ENCODE peak calls at places on chromosomes 1 and 21, in ten cellular contexts. S, J, P, H, Y, R, Q, X, E and T are unnamed samples. For H3K4me1, the result is how much of the 10 kb centered on the place peaks cover.

GRCh38 chr1:45543599-45544417 is 6.8 kb upstream of the AKR1A1 start:
- DNase-seq in S (peak), J (no peak), P (peak), H (peak), Y (peak), R (peak), Q (no peak), X (no peak), E (peak), T (peak)

GRCh38 chr1:180229483-180230415 is at the start of gene LHX4:
- DNase-seq in S (no peak), J (no peak), P (peak), H (peak), Y (peak), R (no peak), Q (peak), X (peak), E (no peak), T (peak)

GRCh38 chr1:175169305-175170018 is 23.1 kb downstream of the KIAA0040 start:
- DNase-seq in S (no peak), J (no peak), P (peak), H (no peak), Y (no peak), R (no peak), Q (no peak), X (no peak), E (no peak), T (no peak)

GRCh38 chr1:157287462-157287861 is 149.3 kb upstream of the ETV3 start:
- DNase-seq in S (no peak), J (no peak), P (no peak), H (no peak), Y (no peak), R (no peak), Q (peak), X (no peak), E (no peak), T (no peak)

GRCh38 chr1:186760426-186760825 is 68.3 kb upstream of the PLA2G4A start:
- DNase-seq in S (no peak), J (no peak), P (no peak), H (no peak), Y (no peak), R (no peak), Q (no peak), X (no peak), E (no peak), T (no peak)

GRCh38 chr21:38958940-38959685 is 153.4 kb downstream of the ETS2 start:
- DNase-seq in S (no peak), J (no peak), P (peak), H (peak), Y (peak), R (no peak), Q (no peak), X (no peak), E (peak), T (no peak)

GRCh38 chr1:94617139-94617805 is 75.7 kb upstream of the F3 start:
- DNase-seq in S (no peak), J (no peak), P (no peak), H (no peak), Y (no peak), R (no peak), Q (no peak), X (no peak), E (no peak), T (no peak)

GRCh38 chr1:10734900-10735602 is 61.4 kb downstream of the CASZ1 start:
- DNase-seq in S (no peak), J (no peak), P (no peak), H (no peak), Y (no peak), R (no peak), Q (no peak), X (no peak), E (peak), T (no peak)

GRCh38 chr1:88876573-88877335 is 14.6 kb downstream of the GTF2B start:
- DNase-seq in S (no peak), J (no peak), P (no peak), H (no peak), Y (no peak), R (no peak), Q (no peak), X (no peak), E (no peak), T (no peak)

GRCh38 chr1:12053752-12054548 is 9.2 kb upstream of the TNFRSF8 start:
- DNase-seq in S (no peak), J (no peak), P (no peak), H (no peak), Y (no peak), R (no peak), Q (no peak), X (no peak), E (no peak), T (no peak)

GRCh38 chr21:29144736-29145353 is 14.4 kb downstream of the MAP3K7CL start:
- DNase-seq in S (no peak), J (no peak), P (no peak), H (no peak), Y (no peak), R (no peak), Q (no peak), X (no peak), E (no peak), T (no peak)

GRCh38 chr1:178881950-178882349 is 11.1 kb upstream of the ANGPTL1 start:
- DNase-seq in S (no peak), J (no peak), P (no peak), H (no peak), Y (no peak), R (no peak), Q (no peak), X (no peak), E (no peak), T (no peak)

GRCh38 chr1:91071838-91072237 is 50.0 kb upstream of the ZNF644 start:
- DNase-seq in S (no peak), J (no peak), P (no peak), H (no peak), Y (no peak), R (no peak), Q (no peak), X (no peak), E (no peak), T (no peak)

GRCh38 chr1:153217744-153218416 is 496 bp downstream of the PRR9 start:
- DNase-seq in S (no peak), J (no peak), P (no peak), H (no peak), Y (no peak), R (no peak), Q (no peak), X (no peak), E (no peak), T (no peak)

GRCh38 chr1:243294723-243295121 is 38.9 kb downstream of the SDCCAG8 start:
- DNase-seq in S (no peak), J (no peak), P (peak), H (no peak), Y (no peak), R (no peak), Q (no peak), X (no peak), E (no peak), T (no peak)

GRCh38 chr1:21921100-21921875 is 15.8 kb downstream of the HSPG2 start:
- DNase-seq in S (no peak), J (no peak), P (no peak), H (no peak), Y (peak), R (no peak), Q (no peak), X (no peak), E (peak), T (no peak)

GRCh38 chr1:177065430-177065829 is 99.1 kb downstream of the ASTN1 start:
- DNase-seq in S (no peak), J (no peak), P (no peak), H (no peak), Y (no peak), R (no peak), Q (no peak), X (no peak), E (no peak), T (no peak)

GRCh38 chr1:3762873-3763228 is 9.7 kb upstream of the SMIM1 start:
- DNase-seq in S (no peak), J (no peak), P (no peak), H (no peak), Y (no peak), R (no peak), Q (no peak), X (no peak), E (no peak), T (no peak)

GRCh38 chr1:3762151-3762872 is 10.1 kb downstream of the CCDC27 start:
- DNase-seq in S (peak), J (no peak), P (no peak), H (no peak), Y (no peak), R (no peak), Q (no peak), X (no peak), E (no peak), T (no peak)

GRCh38 chr1:3759800-3760199 is 7.5 kb downstream of the CCDC27 start:
- DNase-seq in S (no peak), J (no peak), P (no peak), H (no peak), Y (no peak), R (no peak), Q (no peak), X (no peak), E (no peak), T (no peak)

GRCh38 chr1:3763351-3764125 is 9.0 kb upstream of the SMIM1 start:
- DNase-seq in S (peak), J (no peak), P (no peak), H (no peak), Y (no peak), R (no peak), Q (no peak), X (no peak), E (no peak), T (no peak)

GRCh38 chr1:3761296-3762010 is 9.2 kb downstream of the CCDC27 start:
- DNase-seq in S (no peak), J (no peak), P (no peak), H (no peak), Y (no peak), R (no peak), Q (no peak), X (no peak), E (no peak), T (no peak)
- H3K27ac ChIP-seq in S (no peak), J (no peak), P (no peak), H (no peak), Y (no peak), R (no peak), Q (no peak), X (no peak), E (no peak), T (no peak)

GRCh38 chr1:226125831-226126230 is 60.7 kb downstream of the ACBD3 start:
- DNase-seq in S (no peak), J (no peak), P (no peak), H (no peak), Y (peak), R (no peak), Q (no peak), X (peak), E (no peak), T (no peak)

GRCh38 chr1:226128487-226129075 is 58.0 kb downstream of the ACBD3 start:
- DNase-seq in S (no peak), J (no peak), P (peak), H (no peak), Y (peak), R (no peak), Q (no peak), X (peak), E (no peak), T (no peak)

GRCh38 chr1:226125097-226125630 is 61.4 kb downstream of the ACBD3 start:
- DNase-seq in S (peak), J (peak), P (peak), H (peak), Y (peak), R (peak), Q (peak), X (peak), E (peak), T (peak)

GRCh38 chr1:226129230-226129629 is 57.3 kb downstream of the ACBD3 start:
- DNase-seq in S (no peak), J (no peak), P (no peak), H (no peak), Y (no peak), R (no peak), Q (no peak), X (peak), E (no peak), T (no peak)

DNA sequence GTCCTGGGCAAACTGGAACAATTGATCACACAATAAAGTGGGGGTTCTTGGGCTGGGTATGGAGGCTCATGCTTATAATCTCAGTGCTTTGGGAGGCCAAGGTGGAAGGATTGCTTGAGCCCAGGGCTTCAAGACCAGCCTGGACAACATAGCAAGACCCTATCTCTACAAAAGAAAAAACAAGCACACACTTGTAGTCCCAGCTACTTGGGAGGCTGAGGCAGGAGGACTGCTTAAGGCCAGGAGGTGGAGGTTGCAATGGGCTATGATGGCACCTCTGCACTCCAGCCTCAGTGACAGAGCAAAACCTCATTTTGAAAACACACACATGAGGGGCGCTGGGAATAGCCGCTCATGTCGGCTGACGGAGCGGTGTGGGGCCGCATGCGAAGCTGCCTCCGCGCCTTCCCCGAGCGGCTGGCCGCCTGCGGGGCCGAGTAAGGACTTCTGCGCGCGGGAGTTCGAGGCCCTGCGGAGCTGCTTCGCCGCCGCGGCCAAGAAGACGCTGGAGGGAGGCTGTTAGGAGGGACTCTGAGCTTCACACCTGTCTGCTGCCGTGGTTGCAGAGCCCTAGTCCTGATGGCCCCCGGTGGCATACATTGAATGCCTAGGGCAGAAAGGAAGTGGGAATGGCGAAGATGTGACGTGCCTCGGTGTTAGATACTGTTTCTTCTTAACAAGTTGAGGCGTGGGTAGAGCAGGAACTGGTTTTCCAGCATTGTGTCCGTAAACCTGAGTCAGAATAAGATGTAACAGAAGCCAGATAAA is 59.5 kb downstream of the ACBD3 start:
- DNase-seq in S (no peak), J (no peak), P (no peak), H (no peak), Y (peak), R (no peak), Q (no peak), X (peak), E (no peak), T (no peak)
- H3K4me3 ChIP-seq in S (no peak), J (no peak), P (no peak), H (no peak), Y (no peak), R (no peak), Q (no peak), X (no peak), E (no peak), T (peak)

DNA sequence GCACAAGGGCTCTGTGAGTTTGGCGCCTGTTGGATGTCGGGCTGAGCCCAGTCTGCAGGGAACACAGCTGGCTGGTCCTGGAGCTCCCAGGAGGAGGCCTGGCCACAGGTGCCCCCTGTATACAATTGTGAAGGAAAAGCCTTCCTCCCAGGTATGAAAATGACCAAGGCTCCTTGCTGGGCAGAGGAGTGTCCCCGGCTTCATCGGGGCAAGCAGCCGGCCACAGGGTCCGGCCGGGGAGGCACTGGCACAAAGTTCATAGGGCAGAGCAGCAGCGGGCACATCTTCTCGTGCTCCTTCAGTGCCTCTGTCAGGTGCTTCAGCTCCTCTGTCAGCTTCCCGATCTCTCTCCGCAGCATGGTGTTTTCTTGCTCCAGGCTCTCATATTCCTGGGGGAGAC is 13.0 kb downstream of the BATF3 start:
- DNase-seq in S (no peak), J (no peak), P (no peak), H (no peak), Y (no peak), R (no peak), Q (no peak), X (no peak), E (no peak), T (no peak)
- H3K4me1 ChIP-seq in S (under half), J (under half), P (under half), H (under half), Y (under half), R (under half), Q (under half), X (under half), E (under half), T (under half)

GRCh38 chr1:59105548-59106507 is 191.1 kb upstream of the FGGY start:
- DNase-seq in S (peak), J (no peak), P (no peak), H (no peak), Y (no peak), R (no peak), Q (no peak), X (no peak), E (peak), T (no peak)

GRCh38 chr1:59103457-59103856 is 193.4 kb upstream of the FGGY start:
- DNase-seq in S (no peak), J (no peak), P (no peak), H (no peak), Y (no peak), R (no peak), Q (no peak), X (no peak), E (no peak), T (no peak)

GRCh38 chr1:59101518-59101917 is 195.4 kb upstream of the FGGY start:
- DNase-seq in S (no peak), J (no peak), P (no peak), H (no peak), Y (no peak), R (no peak), Q (no peak), X (no peak), E (no peak), T (no peak)

GRCh38 chr1:59107516-59107915 is 189.4 kb upstream of the FGGY start:
- DNase-seq in S (peak), J (no peak), P (no peak), H (no peak), Y (peak), R (no peak), Q (no peak), X (no peak), E (peak), T (no peak)

GRCh38 chr1:59104191-59104760 is 192.6 kb upstream of the FGGY start:
- DNase-seq in S (no peak), J (no peak), P (no peak), H (no peak), Y (no peak), R (no peak), Q (no peak), X (no peak), E (no peak), T (no peak)
- H3K27ac ChIP-seq in S (no peak), J (no peak), P (no peak), H (no peak), Y (no peak), R (no peak), Q (no peak), X (no peak), E (no peak), T (no peak)

DNA sequence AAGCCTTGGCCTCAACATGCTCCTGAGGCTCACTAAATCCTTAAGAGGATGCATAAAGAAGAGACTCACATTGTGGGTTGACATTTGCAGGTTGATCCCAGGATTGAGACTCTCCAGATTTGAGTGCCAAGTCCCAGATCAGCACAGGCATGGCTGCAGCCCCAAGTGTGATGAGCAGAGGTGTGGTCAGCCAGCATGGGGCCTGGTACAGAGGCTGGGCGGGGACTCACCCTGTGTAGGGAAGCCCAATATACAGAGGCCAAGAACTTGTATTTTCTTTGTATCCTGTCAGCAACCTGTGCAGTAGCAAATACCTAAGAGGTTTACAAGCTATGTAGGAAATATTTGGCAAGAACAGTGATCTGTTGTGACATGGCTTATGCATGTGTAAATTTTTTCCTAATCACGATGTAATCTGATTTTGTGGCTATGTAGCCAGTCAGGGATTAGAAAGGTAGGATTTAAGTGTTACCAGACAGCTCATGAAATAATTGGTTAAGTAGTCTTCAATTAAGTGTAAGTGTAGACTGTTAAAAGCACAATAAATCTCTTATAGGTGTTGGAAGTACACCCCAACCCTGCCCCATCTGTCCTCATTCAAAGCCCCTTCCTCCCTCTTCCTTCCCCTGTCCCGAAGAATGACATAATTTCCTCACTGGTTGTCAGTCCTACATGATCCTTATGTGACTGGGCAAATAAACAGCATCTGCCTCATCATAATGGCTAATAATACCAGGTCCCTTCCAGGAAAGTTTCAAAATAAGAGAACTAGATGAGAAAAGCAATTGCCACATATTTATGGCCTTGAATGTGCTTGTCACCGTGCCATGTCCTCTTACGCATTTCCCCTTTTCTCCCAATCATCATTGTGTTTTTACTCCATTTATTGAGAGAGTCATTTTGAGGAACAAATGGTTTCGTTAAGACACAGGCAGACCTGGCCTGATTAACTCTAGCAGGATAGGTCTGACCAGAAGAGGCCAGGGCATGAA is 120.9 kb downstream of the HLX start:
- DNase-seq in S (no peak), J (no peak), P (peak), H (peak), Y (peak), R (no peak), Q (no peak), X (no peak), E (peak), T (no peak)
- H3K4me3 ChIP-seq in S (no peak), J (no peak), P (no peak), H (no peak), Y (no peak), R (no peak), Q (no peak), X (no peak), E (no peak), T (no peak)

DNA sequence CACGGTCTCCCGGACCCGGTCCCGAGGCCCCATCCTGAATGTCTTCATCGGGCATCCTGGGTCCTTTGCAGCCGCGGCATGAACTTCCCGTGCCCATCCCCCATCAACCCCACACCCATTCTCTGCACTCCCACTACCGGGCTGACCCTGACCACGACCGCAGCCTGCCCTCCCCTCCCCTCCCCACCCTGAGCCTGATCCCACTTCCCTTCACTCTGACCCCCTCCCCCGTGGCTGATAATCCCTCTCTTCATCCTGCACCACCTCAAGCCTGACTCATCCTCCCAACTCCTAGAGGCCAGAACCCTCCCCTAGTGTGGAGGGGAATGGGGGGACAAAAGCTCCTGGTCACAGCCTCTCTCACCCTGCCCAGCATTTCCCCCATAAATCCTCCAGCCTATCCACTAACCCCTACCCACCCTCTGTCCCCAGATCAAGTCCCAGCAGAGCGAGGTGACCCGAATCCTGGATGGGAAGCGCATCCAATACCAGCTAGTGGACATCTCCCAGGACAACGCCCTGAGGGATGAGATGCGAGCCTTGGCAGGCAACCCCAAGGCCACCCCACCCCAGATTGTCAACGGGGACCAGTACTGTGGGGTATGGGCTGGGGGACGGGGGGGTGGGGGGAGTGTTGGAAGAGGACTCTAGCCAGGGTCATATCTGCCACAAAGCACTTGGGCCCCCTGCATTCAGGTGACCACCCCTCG is 602 bp downstream of the SH3BGRL3 start:
- DNase-seq in S (no peak), J (no peak), P (no peak), H (peak), Y (no peak), R (no peak), Q (no peak), X (no peak), E (no peak), T (no peak)
- H3K4me1 ChIP-seq in S (half or more), J (half or more), P (under half), H (under half), Y (under half), R (half or more), Q (under half), X (under half), E (under half), T (half or more)